ENCODE peak calls at places on chromosomes 6 and 20, in four cellular contexts. M is HepG2, Q is HEK293T, G is K562. R is an unnamed sample.

GRCh38 chr6:81228912-81229540 is 523.5 kb downstream of the TENT5A start:
- DNase-seq in Q (no peak), G (no peak), M (no peak), R (no peak)

GRCh38 chr20:4227085-4227821 is 211.9 kb upstream of the RNF24 start:
- DNase-seq in M (peak; percentile 68), G (peak; percentile 28), Q (peak; percentile 46), R (peak; percentile 69)

GRCh38 chr20:38355161-38356012 is 9.1 kb downstream of the LBP start:
- DNase-seq in M (no peak), G (no peak), Q (no peak), R (peak; percentile 38)

GRCh38 chr20:10376271-10377075 is 57.5 kb downstream of the MKKS start:
- DNase-seq in Q (no peak), M (no peak), G (no peak), R (no peak)

GRCh38 chr6:140346461-140346860 is 972.0 kb upstream of the CITED2 start:
- DNase-seq in Q (no peak), M (no peak), G (no peak), R (no peak)

GRCh38 chr6:151445482-151445881 is 6.4 kb downstream of the RMND1 start:
- DNase-seq in Q (no peak), G (no peak), M (no peak), R (no peak)

GRCh38 chr20:2385026-2385425 is 4.3 kb downstream of the TGM6 start:
- DNase-seq in M (no peak), Q (no peak), G (no peak), R (no peak)

GRCh38 chr20:59393142-59393541 is 92.7 kb downstream of the EDN3 start:
- DNase-seq in Q (no peak), M (no peak), G (no peak), R (no peak)

GRCh38 chr20:45012682-45013302 is 46.5 kb downstream of the STK4 start:
- DNase-seq in M (no peak), Q (no peak), G (no peak), R (no peak)

GRCh38 chr20:56788041-56788670 is 159.1 kb downstream of the TFAP2C start:
- DNase-seq in Q (no peak), G (no peak), M (peak; percentile 94), R (no peak)

GRCh38 chr6:154848580-154848979 is 115.4 kb downstream of the SCAF8 start:
- DNase-seq in M (no peak), Q (no peak), G (no peak), R (no peak)

GRCh38 chr20:58019027-58019849 is 209.2 kb downstream of the ANKRD60 start:
- DNase-seq in Q (no peak), M (no peak), G (no peak), R (no peak)

GRCh38 chr6:35302604-35303218 is 5.1 kb downstream of the DEF6 start:
- DNase-seq in Q (no peak), M (no peak), G (peak; percentile 85), R (peak; percentile 52)
- TF ChIP-seq ELF4 in Q (no peak), M (no peak), G (no peak), R (no peak)

GRCh38 chr6:158016571-158017383 is 35.1 kb downstream of the SYNJ2 start:
- DNase-seq in M (no peak), G (no peak), Q (no peak), R (no peak)
- TF ChIP-seq ELF4 in M (no peak), G (no peak), Q (no peak), R (no peak)

GRCh38 chr20:63736893-63737689 is 627 bp downstream of the LIME1 start:
- DNase-seq in M (no peak), Q (no peak), G (peak; percentile 7), R (no peak)
- TF ChIP-seq ELF4 in M (no peak), Q (no peak), G (no peak), R (no peak)

GRCh38 chr6:18388942-18389341 is 1.8 kb downstream of the RNF144B start:
- DNase-seq in M (peak; percentile 82), Q (no peak), G (no peak), R (no peak)

GRCh38 chr6:18384621-18385020 is 2.5 kb upstream of the RNF144B start:
- DNase-seq in G (no peak), Q (no peak), M (no peak), R (no peak)

GRCh38 chr6:18387061-18387721 is at the start of gene RNF144B:
- DNase-seq in Q (peak; percentile 72), M (peak; percentile 94), G (no peak), R (peak; percentile 86)

GRCh38 chr6:18388252-18388651 is 1.1 kb downstream of the RNF144B start:
- DNase-seq in Q (no peak), M (no peak), G (no peak), R (no peak)

GRCh38 chr6:18386302-18386976 is 711 bp upstream of the RNF144B start:
- DNase-seq in G (no peak), Q (no peak), M (peak; percentile 90), R (no peak)
- TF ChIP-seq ELF4 in G (no peak), Q (no peak), M (no peak), R (no peak)

GRCh38 chr6:163415176-163415619 is 680 bp downstream of the QKI start:
- DNase-seq in G (peak; percentile 40), Q (no peak), M (no peak), R (no peak)
- TF ChIP-seq ELF4 in G (no peak), Q (no peak), M (no peak), R (no peak)

GRCh38 chr20:5770240-5770986 is 20.2 kb downstream of the SHLD1 start:
- DNase-seq in Q (no peak), M (no peak), G (no peak), R (no peak)
- TF ChIP-seq ELF4 in Q (no peak), M (no peak), G (no peak), R (no peak)

DNA sequence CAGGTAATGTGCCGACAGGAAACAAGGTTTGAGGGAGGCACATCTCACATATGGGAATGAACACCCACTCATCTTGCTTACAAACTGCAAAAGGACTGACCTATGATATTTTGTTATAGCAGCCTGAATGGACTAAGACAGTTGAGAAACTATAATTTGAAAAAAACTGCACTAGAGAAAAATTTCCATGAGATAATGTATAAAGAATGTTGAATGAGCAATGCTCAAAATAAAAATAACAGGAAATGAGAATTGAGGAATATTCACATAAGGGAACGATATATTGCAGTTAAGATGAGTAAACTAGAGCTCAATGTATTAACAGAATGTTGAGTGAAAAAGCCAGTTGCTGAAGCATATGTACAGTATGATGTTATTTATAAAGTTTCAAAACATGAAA is 6.4 kb upstream of the TBC1D22B start:
- DNase-seq in M (no peak), Q (no peak), G (no peak), R (no peak)
- TF ChIP-seq ELF4 in M (no peak), Q (no peak), G (no peak), R (no peak)

GRCh38 chr6:27889275-27889627 is 22.9 kb downstream of the OR2B2 start:
- DNase-seq in Q (no peak), M (no peak), G (no peak), R (no peak)
- TF ChIP-seq ELF4 in Q (no peak), M (no peak), G (peak; percentile 17), R (no peak)

R was measured in WTC11.